ENCODE peak calls at places on chromosomes 3 and 15, in eight cellular contexts. F is mammary epithelial cell, N is fibroblast of the aortic adventitia, Q is PC-3, E is psoas muscle, Z is foreskin fibroblast, V is Caco-2, X is breast epithelium. L is an unnamed sample.

GRCh38 chr3:76063019-76063418 is 277.7 kb upstream of the ZNF717 start:
- DNase-seq in Z (peak; percentile 66), Q (peak; percentile 96), N (peak; percentile 10), E (no peak), X (no peak), F (peak; percentile 93), V (no peak), L (no peak)

GRCh38 chr15:89430530-89431341 is 65.6 kb downstream of the RHCG start:
- DNase-seq in X (peak; percentile 91), Z (peak; percentile 41), F (peak; percentile 60), Q (peak; percentile 88), V (peak; percentile 91), E (peak; percentile 92), N (peak; percentile 61), L (peak; percentile 90)

GRCh38 chr3:100041328-100041749 is 73.0 kb downstream of the FILIP1L start:
- DNase-seq in Q (peak; percentile 95), Z (peak; percentile 67), V (peak; percentile 19), X (no peak), F (peak; percentile 75), E (no peak), N (peak; percentile 98), L (no peak)

GRCh38 chr15:81113861-81114261 is 20.2 kb upstream of the CFAP161 start:
- DNase-seq in Q (peak; percentile 12), X (no peak), Z (no peak), E (no peak), V (no peak), F (peak; percentile 44), N (peak; percentile 15), L (no peak)

GRCh38 chr15:68700395-68701123 is 120.1 kb downstream of the ANP32A start:
- DNase-seq in F (no peak), N (peak; percentile 85), X (no peak), Z (peak; percentile 48), E (peak; percentile 83), V (no peak), Q (no peak), L (peak; percentile 80)

GRCh38 chr3:114411811-114412803 is 118.3 kb downstream of the TIGIT start:
- DNase-seq in Z (peak; percentile 81), V (no peak), X (no peak), F (peak; percentile 79), N (peak; percentile 49), E (no peak), Q (peak; percentile 7), L (no peak)

GRCh38 chr3:12178091-12178820 is 19.5 kb upstream of the TIMP4 start:
- DNase-seq in V (no peak), F (no peak), N (peak; percentile 64), X (no peak), E (peak; percentile 74), Q (peak; percentile 80), Z (no peak), L (no peak)

GRCh38 chr3:65672876-65673815 is 365.6 kb downstream of the MAGI1 start:
- DNase-seq in V (peak; percentile 57), Z (peak; percentile 21), F (peak; percentile 30), E (peak; percentile 79), Q (peak; percentile 52), X (no peak), N (peak; percentile 58), L (peak; percentile 46)

GRCh38 chr15:26771168-26771916 is 1.5 kb downstream of the GABRB3 start:
- DNase-seq in V (no peak), N (no peak), Z (no peak), F (no peak), E (no peak), X (no peak), Q (peak; percentile 13), L (no peak)

GRCh38 chr15:100878130-100878529 is 1.5 kb upstream of the ALDH1A3 start:
- DNase-seq in V (no peak), Z (no peak), N (no peak), Q (no peak), F (no peak), E (no peak), X (no peak), L (no peak)

GRCh38 chr3:143000525-143000924 is 845 bp upstream of the U2SURP start:
- DNase-seq in V (peak; percentile 44), F (peak; percentile 76), X (no peak), Z (peak; percentile 24), Q (peak; percentile 66), E (no peak), N (peak; percentile 48), L (no peak)

GRCh38 chr15:95259513-95259912 is 1028.2 kb downstream of the MCTP2 start:
- DNase-seq in Q (peak; percentile 82), N (peak; percentile 89), V (peak; percentile 65), X (no peak), E (peak; percentile 57), F (peak; percentile 58), Z (peak; percentile 67), L (peak; percentile 48)

GRCh38 chr3:25836579-25836978 is 46.7 kb downstream of the OXSM start:
- DNase-seq in N (no peak), E (no peak), X (no peak), V (no peak), Q (no peak), F (no peak), Z (no peak), L (no peak)

GRCh38 chr3:25826510-25826909 is 36.6 kb downstream of the OXSM start:
- DNase-seq in X (no peak), F (no peak), V (no peak), Z (no peak), E (no peak), Q (no peak), N (no peak), L (no peak)

GRCh38 chr3:25834346-25834745 is 44.5 kb downstream of the OXSM start:
- DNase-seq in N (no peak), Z (no peak), Q (no peak), X (no peak), V (no peak), E (no peak), F (no peak), L (no peak)

GRCh38 chr3:25830373-25831305 is 40.7 kb downstream of the OXSM start:
- DNase-seq in F (no peak), Z (no peak), V (no peak), E (no peak), X (no peak), N (no peak), Q (no peak), L (peak; percentile 10)

GRCh38 chr3:25831578-25831977 is 41.7 kb downstream of the OXSM start:
- DNase-seq in Z (peak; percentile 26), N (peak; percentile 45), V (no peak), X (no peak), E (no peak), F (peak; percentile 12), Q (peak; percentile 46), L (no peak)
- TF ChIP-seq CTCF in Z (peak; percentile 50), N (peak; percentile 47), V (no peak), X (no peak), E (no peak), F (peak; percentile 36), Q (peak; percentile 53), L (peak; percentile 23)

GRCh38 chr3:117441851-117442250 is 732.3 kb downstream of the TUSC7 start:
- DNase-seq in Q (peak; percentile 13), N (no peak), F (no peak), X (no peak), E (no peak), Z (no peak), V (no peak), L (no peak)

GRCh38 chr3:117443014-117443413 is 733.4 kb downstream of the TUSC7 start:
- DNase-seq in V (no peak), F (no peak), X (no peak), Z (no peak), E (no peak), Q (no peak), N (peak; percentile 54), L (no peak)

GRCh38 chr3:117435481-117435880 is 725.9 kb downstream of the TUSC7 start:
- DNase-seq in X (no peak), F (no peak), Q (no peak), E (no peak), V (no peak), N (no peak), Z (no peak), L (no peak)

GRCh38 chr3:117444175-117444574 is 734.6 kb downstream of the TUSC7 start:
- DNase-seq in Z (no peak), V (no peak), F (no peak), Q (no peak), E (no peak), X (no peak), N (no peak), L (no peak)

GRCh38 chr3:117439812-117440211 is 730.2 kb downstream of the TUSC7 start:
- DNase-seq in V (peak; percentile 43), N (peak; percentile 48), F (no peak), Z (peak; percentile 3), Q (peak; percentile 6), X (no peak), E (no peak), L (no peak)
- TF ChIP-seq CTCF in V (peak; percentile 47), N (peak; percentile 29), F (no peak), Z (peak; percentile 18), Q (peak; percentile 31), X (peak; percentile 25), E (peak; percentile 10), L (peak; percentile 57)

GRCh38 chr3:173930251-173930650 is 532.7 kb downstream of the NLGN1 start:
- DNase-seq in X (no peak), Z (no peak), N (no peak), E (no peak), Q (no peak), F (no peak), V (no peak), L (no peak)
- TF ChIP-seq CTCF in X (no peak), Z (no peak), N (no peak), E (no peak), Q (no peak), F (no peak), V (no peak), L (no peak)

GRCh38 chr3:194973366-194974000 is 287.8 kb downstream of the FAM43A start:
- DNase-seq in F (no peak), E (no peak), Q (no peak), Z (no peak), V (no peak), X (no peak), N (no peak), L (no peak)

GRCh38 chr3:194974468-194975135 is 288.9 kb downstream of the FAM43A start:
- DNase-seq in X (no peak), Q (no peak), N (no peak), Z (no peak), V (no peak), F (no peak), E (no peak), L (no peak)

GRCh38 chr3:194970066-194970465 is 284.4 kb downstream of the FAM43A start:
- DNase-seq in Z (no peak), F (no peak), V (no peak), X (no peak), N (no peak), E (no peak), Q (no peak), L (no peak)

GRCh38 chr3:194971009-194971408 is 285.3 kb downstream of the FAM43A start:
- DNase-seq in E (no peak), Z (no peak), F (no peak), N (no peak), V (no peak), X (no peak), Q (no peak), L (no peak)

GRCh38 chr3:194971965-194972364 is 286.3 kb downstream of the FAM43A start:
- DNase-seq in V (no peak), N (no peak), X (no peak), Q (no peak), E (no peak), Z (no peak), F (no peak), L (no peak)
- TF ChIP-seq CTCF in V (no peak), N (no peak), X (no peak), Q (no peak), E (no peak), Z (no peak), F (no peak), L (no peak)

L was measured in dorsolateral prefrontal cortex.